ENCODE peak calls at places on chromosomes 11 and 22, in four cellular contexts. Y is uterus, G is tibial nerve, B is HepG2. S is an unnamed sample.
A peak's percentile ranks its signal among the peaks of the same experiment; 100 is the strongest.

GRCh38 chr22:24355574-24355973 is 71.8 kb upstream of the ADORA2A start:
- DNase-seq in Y (no peak), G (no peak), B (no peak), S (no peak)

GRCh38 chr11:47257518-47258316 is at the start of gene NR1H3:
- DNase-seq in Y (peak; percentile 87), G (peak; percentile 72), B (peak; percentile 77), S (peak; percentile 97)

GRCh38 chr22:32080904-32081303 is 37.8 kb downstream of the SLC5A1 start:
- DNase-seq in Y (no peak), G (no peak), B (peak; percentile 47), S (no peak)

GRCh38 chr22:19291218-19291579 is 320 bp downstream of the CLTCL1 start:
- DNase-seq in Y (peak; percentile 28), G (no peak), B (no peak), S (peak; percentile 88)

GRCh38 chr22:20624161-20624616 is 116.8 kb downstream of the MED15 start:
- DNase-seq in Y (no peak), G (no peak), B (no peak), S (no peak)

GRCh38 chr11:134486106-134486505 is 74.1 kb upstream of the B3GAT1 start:
- DNase-seq in Y (no peak), G (no peak), B (no peak), S (no peak)

GRCh38 chr11:82606738-82607137 is 126.9 kb downstream of the FAM181B start:
- DNase-seq in Y (no peak), G (no peak), B (no peak), S (no peak)

GRCh38 chr11:8006349-8006977 is 19.3 kb downstream of the EIF3F start:
- DNase-seq in Y (peak; percentile 67), G (no peak), B (peak; percentile 63), S (peak; percentile 76)

GRCh38 chr11:94457118-94458029 is 36.3 kb downstream of the MRE11 start:
- DNase-seq in Y (no peak), G (no peak), B (no peak), S (no peak)

GRCh38 chr11:47288066-47288465 is 18.1 kb downstream of the MADD start:
- DNase-seq in Y (no peak), G (no peak), B (no peak), S (no peak)

GRCh38 chr11:73228268-73229134 is 10.4 kb downstream of the P2RY2 start:
- DNase-seq in Y (no peak), G (no peak), B (no peak), S (peak; percentile 46)

GRCh38 chr11:121328967-121329653 is 36.5 kb downstream of the SC5D start:
- DNase-seq in Y (no peak), G (no peak), B (no peak), S (no peak)
- H3K4me3 ChIP-seq in Y (no peak overlapping the region), G (no peak overlapping the region), B (no peak overlapping the region), S (no peak overlapping the region)

DNA sequence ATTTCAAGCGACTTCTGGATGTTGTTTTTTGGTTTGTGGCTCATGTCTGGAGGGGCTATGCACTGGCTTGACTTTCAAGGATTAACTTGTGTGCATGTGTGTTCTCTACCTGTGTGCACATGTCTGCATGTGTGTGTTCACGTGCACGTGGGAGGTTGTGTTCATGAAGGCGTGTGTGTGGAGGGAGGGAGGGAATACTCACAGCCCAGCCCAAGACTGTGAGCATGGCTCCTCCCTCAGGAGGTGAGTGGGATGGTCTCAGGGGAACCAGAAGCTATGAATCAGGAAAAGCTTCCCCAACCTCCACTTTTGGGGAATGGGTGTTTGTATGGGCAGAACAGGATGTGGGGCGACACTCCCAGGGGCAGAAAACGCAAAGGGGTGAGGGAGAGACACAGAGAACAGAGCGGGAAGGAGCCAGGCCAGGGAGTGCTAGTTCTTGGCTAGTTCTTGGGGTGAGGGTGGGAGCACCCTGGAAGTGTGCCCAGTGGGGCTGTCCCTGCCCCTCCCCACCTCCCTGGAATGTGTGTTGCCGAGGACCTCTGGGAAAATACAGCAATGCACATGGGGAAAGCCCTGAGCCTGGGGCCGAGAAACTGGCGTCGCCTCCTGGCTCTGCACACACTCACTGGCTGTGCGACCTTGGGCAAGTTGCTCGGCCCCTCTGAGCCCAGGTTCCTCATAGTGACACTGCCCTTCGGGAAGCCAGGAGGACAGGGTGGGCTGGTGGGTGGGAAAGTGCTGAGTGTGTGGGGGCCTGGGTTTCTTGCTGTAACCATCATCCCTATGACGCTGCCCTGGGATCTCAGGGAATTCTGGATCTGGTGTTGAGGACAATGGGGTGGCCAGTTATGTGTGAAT is 16.9 kb upstream of the ALX4 start:
- DNase-seq in Y (no peak), G (no peak), B (no peak), S (no peak)
- TF ChIP-seq CTCF in Y (no peak), G (no peak), B (peak; percentile 48), S (no peak)

GRCh38 chr22:44151661-44152060 is 29.1 kb upstream of the PARVG start:
- DNase-seq in Y (no peak), G (no peak), B (no peak), S (no peak)

GRCh38 chr22:44154431-44154942 is 26.2 kb upstream of the PARVG start:
- DNase-seq in Y (no peak), G (no peak), B (no peak), S (no peak)

GRCh38 chr22:44157916-44158618 is 22.7 kb upstream of the PARVG start:
- DNase-seq in Y (no peak), G (no peak), B (no peak), S (no peak)

GRCh38 chr22:44153705-44154104 is 27.0 kb upstream of the PARVG start:
- DNase-seq in Y (no peak), G (no peak), B (no peak), S (no peak)

GRCh38 chr22:44155115-44155514 is 25.6 kb upstream of the PARVG start:
- DNase-seq in Y (no peak), G (no peak), B (no peak), S (no peak)
- TF ChIP-seq POLR2A in Y (no peak), G (no peak), B (no peak), S (no peak)

GRCh38 chr11:122153746-122154145 is 37.7 kb upstream of the BLID start:
- DNase-seq in Y (no peak), G (no peak), B (no peak), S (no peak)
- H3K4me3 ChIP-seq in Y (no peak overlapping the region), G (no peak overlapping the region), B (no peak overlapping the region), S (no peak overlapping the region)

DNA sequence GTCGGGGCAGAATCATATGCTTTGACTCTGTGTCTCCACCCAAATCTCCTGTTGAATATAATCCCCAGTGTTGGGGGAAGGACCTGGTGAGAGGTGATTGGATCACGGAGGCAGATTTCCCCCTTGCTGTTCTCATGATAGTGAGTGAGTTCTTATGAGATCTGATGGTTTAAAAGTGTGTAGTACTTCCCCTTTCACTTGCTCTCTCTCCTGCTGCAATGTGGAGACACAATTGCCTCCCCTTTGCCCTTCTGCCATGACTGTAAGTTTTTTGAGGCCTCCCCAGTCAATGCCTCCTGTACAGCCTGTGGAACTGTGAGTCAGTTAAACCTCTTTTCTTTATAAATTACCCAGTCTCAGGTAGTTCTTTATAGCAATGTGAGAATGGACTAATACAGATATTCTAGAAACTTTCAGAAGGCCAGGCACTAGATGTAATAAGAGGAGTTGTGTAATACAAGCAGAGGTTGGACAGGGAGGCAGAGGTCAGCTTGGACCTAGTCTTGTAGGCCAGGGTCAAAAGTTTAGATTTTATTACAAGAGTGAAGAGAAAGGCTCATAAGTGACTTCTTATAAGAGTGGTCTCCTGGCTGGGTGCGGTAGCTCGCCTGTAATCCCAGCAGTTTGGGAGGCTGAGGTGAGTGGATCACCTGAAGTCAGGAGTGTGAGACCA is 9.3 kb upstream of the SERPING1 start:
- DNase-seq in Y (no peak), G (no peak), B (no peak), S (no peak)
- TF ChIP-seq CTCF in Y (no peak), G (no peak), B (no peak), S (no peak)

GRCh38 chr22:41177040-41177625 is 28.0 kb upstream of the L3MBTL2 start:
- DNase-seq in Y (peak; percentile 29), G (no peak), B (no peak), S (no peak)
- TF ChIP-seq POLR2A in Y (no peak), G (no peak), B (peak; percentile 11), S (no peak)

GRCh38 chr11:12702999-12703453 is 28.8 kb downstream of the TEAD1 start:
- DNase-seq in Y (no peak), G (no peak), B (no peak), S (no peak)

GRCh38 chr11:12704049-12704448 is 29.8 kb downstream of the TEAD1 start:
- DNase-seq in Y (no peak), G (no peak), B (no peak), S (no peak)

GRCh38 chr11:12705874-12706273 is 31.7 kb downstream of the TEAD1 start:
- DNase-seq in Y (no peak), G (no peak), B (no peak), S (no peak)

GRCh38 chr11:12706531-12707499 is 32.6 kb downstream of the TEAD1 start:
- DNase-seq in Y (no peak), G (no peak), B (peak; percentile 57), S (no peak)

GRCh38 chr11:12707500-12707880 is 33.3 kb downstream of the TEAD1 start:
- DNase-seq in Y (no peak), G (no peak), B (no peak), S (no peak)
- H3K4me3 ChIP-seq in Y (no peak overlapping the region), G (no peak overlapping the region), B (no peak overlapping the region), S (no peak overlapping the region)

GRCh38 chr11:111069076-111069475 is 176.4 kb upstream of the POU2AF2 start:
- DNase-seq in Y (no peak), G (no peak), B (peak; percentile 45), S (no peak)
- TF ChIP-seq CTCF in Y (no peak), G (no peak), B (no peak), S (no peak)

DNA sequence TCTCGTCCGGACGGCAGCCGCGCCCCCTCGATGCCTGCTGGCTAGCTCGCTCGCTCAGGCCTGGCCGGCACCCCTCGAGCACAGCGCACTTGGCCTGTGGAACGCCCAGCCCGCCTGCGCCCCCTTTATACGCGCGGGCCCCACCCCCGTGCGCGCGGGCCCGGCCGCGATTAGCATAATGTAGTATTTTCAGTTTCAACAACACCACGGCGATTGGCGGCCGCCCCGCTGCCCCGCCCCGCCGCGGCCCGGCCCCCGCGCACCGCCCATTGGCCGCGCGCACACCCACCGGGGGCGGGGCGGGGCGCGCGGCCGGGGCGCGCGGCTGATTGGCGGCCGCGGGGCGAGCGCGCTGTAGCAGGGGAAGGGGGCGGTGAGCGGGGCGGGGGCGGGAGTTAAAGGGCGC is at the start of gene CDKN1C:
- DNase-seq in Y (peak; percentile 94), G (peak; percentile 91), B (no peak), S (peak; percentile 98)
- TF ChIP-seq POLR2A in Y (peak; percentile 98), G (peak; percentile 95), B (no peak), S (no peak)

DNA sequence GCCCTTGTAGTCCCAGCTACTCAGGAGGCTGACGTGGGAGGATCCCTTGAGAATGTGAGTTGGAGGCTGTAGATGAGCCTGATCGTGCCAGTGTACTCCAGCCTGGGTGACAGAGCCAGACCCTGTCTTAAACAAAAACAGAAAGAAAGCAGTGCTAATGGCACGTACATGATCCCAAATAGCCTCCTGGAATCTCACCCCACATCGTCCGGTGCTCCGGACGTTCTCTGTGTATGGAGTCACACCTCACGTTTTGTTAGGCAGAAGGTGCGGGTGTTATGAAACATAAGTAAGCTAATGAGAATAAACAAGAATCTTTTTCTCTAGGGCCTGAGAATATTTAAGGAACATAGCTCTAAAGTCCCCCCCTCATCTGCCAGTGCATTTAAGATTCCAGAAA is 23.7 kb upstream of the MICAL3 start:
- DNase-seq in Y (no peak), G (no peak), B (no peak), S (no peak)
- H3K4me3 ChIP-seq in Y (no peak overlapping the region), G (no peak overlapping the region), B (no peak overlapping the region), S (no peak overlapping the region)

S was measured in lower leg skin.